ENCODE peak calls at places on chromosomes 12 and 14, in seven cellular contexts. W, Q, T, Z, C, H and D are unnamed samples.
A peak's percentile ranks its signal among the peaks of the same experiment; 100 is the strongest.

GRCh38 chr12:47188576-47189441 is 109.0 kb upstream of the AMIGO2 start:
- DNase-seq in W (no peak), Q (no peak), T (no peak), Z (no peak), C (no peak), H (no peak), D (peak; percentile 42)

GRCh38 chr14:62322216-62322615 is 560.0 kb downstream of the SNAPC1 start:
- DNase-seq in W (no peak), Q (no peak), T (no peak), Z (no peak), C (no peak), H (no peak), D (no peak)

GRCh38 chr12:30440826-30441602 is 254.7 kb downstream of the IPO8 start:
- DNase-seq in W (peak; percentile 52), Q (peak; percentile 42), T (no peak), Z (no peak), C (peak; percentile 43), H (peak; percentile 40), D (peak; percentile 46)

GRCh38 chr14:34098045-34098984 is 147.4 kb upstream of the EGLN3 start:
- DNase-seq in W (peak; percentile 68), Q (peak; percentile 70), T (peak; percentile 47), Z (peak; percentile 36), C (peak; percentile 46), H (peak; percentile 43), D (peak; percentile 87)

GRCh38 chr12:110547090-110547489 is 36.0 kb downstream of the PPTC7 start:
- DNase-seq in W (no peak), Q (no peak), T (no peak), Z (no peak), C (no peak), H (no peak), D (no peak)

GRCh38 chr14:36268957-36269734 is 51.3 kb downstream of the MBIP start:
- DNase-seq in W (no peak), Q (no peak), T (no peak), Z (no peak), C (no peak), H (no peak), D (no peak)

GRCh38 chr14:29077916-29078315 is 311.3 kb downstream of the FOXG1 start:
- DNase-seq in W (no peak), Q (no peak), T (no peak), Z (no peak), C (no peak), H (no peak), D (no peak)

GRCh38 chr12:92493816-92494215 is 209.0 kb upstream of the PLEKHG7 start:
- DNase-seq in W (no peak), Q (no peak), T (no peak), Z (no peak), C (no peak), H (no peak), D (no peak)

GRCh38 chr12:27068863-27069262 is 13.5 kb downstream of the C12orf71 start:
- DNase-seq in W (no peak), Q (no peak), T (no peak), Z (no peak), C (no peak), H (no peak), D (no peak)

GRCh38 chr14:57987596-57988300 is 121.9 kb upstream of the SLC35F4 start:
- DNase-seq in W (no peak), Q (no peak), T (no peak), Z (no peak), C (no peak), H (no peak), D (no peak)

GRCh38 chr12:13368431-13368830 is 171.9 kb downstream of the EMP1 start:
- DNase-seq in W (no peak), Q (no peak), T (peak; percentile 27), Z (no peak), C (no peak), H (no peak), D (no peak)

GRCh38 chr14:83251402-83251801 is 1717.7 kb upstream of the SEL1L start:
- DNase-seq in W (no peak), Q (no peak), T (no peak), Z (no peak), C (no peak), H (no peak), D (no peak)

GRCh38 chr12:68901551-68901950 is 31.4 kb downstream of the CPM start:
- DNase-seq in W (no peak), Q (no peak), T (no peak), Z (no peak), C (no peak), H (no peak), D (no peak)

GRCh38 chr12:5556033-5556614 is 124.2 kb downstream of the NTF3 start:
- DNase-seq in W (no peak), Q (peak; percentile 35), T (peak; percentile 88), Z (no peak), C (peak; percentile 6), H (peak; percentile 50), D (no peak)

GRCh38 chr12:67661311-67662011 is 12.9 kb downstream of the DYRK2 start:
- DNase-seq in W (no peak), Q (peak; percentile 47), T (no peak), Z (no peak), C (no peak), H (no peak), D (no peak)

GRCh38 chr14:82451675-82452074 is 918.0 kb upstream of the SEL1L start:
- DNase-seq in W (no peak), Q (no peak), T (no peak), Z (no peak), C (no peak), H (no peak), D (peak; percentile 24)

GRCh38 chr12:49021292-49021915 is 2.8 kb upstream of the PRKAG1 start:
- DNase-seq in W (no peak), Q (peak; percentile 16), T (no peak), Z (no peak), C (no peak), H (no peak), D (no peak)

GRCh38 chr12:112944028-112944690 is 5.9 kb downstream of the OAS3 start:
- DNase-seq in W (no peak), Q (no peak), T (no peak), Z (no peak), C (no peak), H (no peak), D (no peak)

GRCh38 chr14:74325446-74325845 is 22.7 kb upstream of the ABCD4 start:
- DNase-seq in W (no peak), Q (no peak), T (no peak), Z (no peak), C (no peak), H (no peak), D (no peak)

GRCh38 chr14:97838986-97839385 is 1041.8 kb downstream of the VRK1 start:
- DNase-seq in W (no peak), Q (no peak), T (no peak), Z (no peak), C (no peak), H (no peak), D (no peak)

GRCh38 chr14:81436296-81437138 is 36.4 kb upstream of the STON2 start:
- DNase-seq in W (peak; percentile 54), Q (peak; percentile 97), T (peak; percentile 87), Z (no peak), C (peak; percentile 21), H (peak; percentile 94), D (peak; percentile 97)

GRCh38 chr14:99190696-99191662 is 81.0 kb downstream of the BCL11B start:
- DNase-seq in W (no peak), Q (no peak), T (no peak), Z (no peak), C (no peak), H (no peak), D (peak; percentile 22)

GRCh38 chr14:70934502-70935134 is 27.4 kb downstream of the PCNX1 start:
- DNase-seq in W (peak; percentile 29), Q (no peak), T (no peak), Z (peak; percentile 34), C (no peak), H (no peak), D (no peak)
- TF ChIP-seq JUND in W (no peak), Q (no peak), T (no peak), Z (no peak), C (no peak), H (no peak), D (no peak)

GRCh38 chr14:26415618-26416123 is 182.2 kb downstream of the NOVA1 start:
- DNase-seq in W (no peak), Q (no peak), T (no peak), Z (no peak), C (no peak), H (no peak), D (no peak)
- TF ChIP-seq JUND in W (no peak), Q (no peak), T (no peak), Z (no peak), C (no peak), H (no peak), D (no peak)

GRCh38 chr14:89617142-89617460 is 200.1 kb upstream of the FOXN3 start:
- DNase-seq in W (no peak), Q (no peak), T (no peak), Z (no peak), C (no peak), H (no peak), D (no peak)

GRCh38 chr14:89618821-89619551 is 202.0 kb upstream of the FOXN3 start:
- DNase-seq in W (peak; percentile 12), Q (peak; percentile 96), T (peak; percentile 84), Z (no peak), C (peak; percentile 13), H (peak; percentile 12), D (peak; percentile 39)

GRCh38 chr14:89619616-89620273 is 202.7 kb upstream of the FOXN3 start:
- DNase-seq in W (no peak), Q (no peak), T (no peak), Z (no peak), C (no peak), H (no peak), D (no peak)

GRCh38 chr14:89617471-89618291 is 200.6 kb upstream of the FOXN3 start:
- DNase-seq in W (peak; percentile 12), Q (peak; percentile 66), T (no peak), Z (no peak), C (no peak), H (no peak), D (peak; percentile 13)

GRCh38 chr14:89618309-89618708 is 201.3 kb upstream of the FOXN3 start:
- DNase-seq in W (peak; percentile 12), Q (peak; percentile 38), T (no peak), Z (no peak), C (no peak), H (no peak), D (no peak)
- TF ChIP-seq JUND in W (no peak), Q (no peak), T (no peak), Z (no peak), C (no peak), H (no peak), D (no peak)

GRCh38 chr14:92944976-92945375 is 22.0 kb downstream of the CHGA start:
- DNase-seq in W (no peak), Q (peak; percentile 83), T (no peak), Z (no peak), C (no peak), H (no peak), D (no peak)

GRCh38 chr14:92943855-92944570 is 21.1 kb downstream of the CHGA start:
- DNase-seq in W (no peak), Q (no peak), T (no peak), Z (no peak), C (no peak), H (peak; percentile 19), D (no peak)

GRCh38 chr14:92945544-92945943 is 22.6 kb downstream of the CHGA start:
- DNase-seq in W (no peak), Q (peak; percentile 73), T (no peak), Z (no peak), C (no peak), H (no peak), D (no peak)

GRCh38 chr14:92946847-92947545 is 24.0 kb downstream of the CHGA start:
- DNase-seq in W (no peak), Q (no peak), T (no peak), Z (no peak), C (no peak), H (no peak), D (no peak)

GRCh38 chr14:92945959-92946846 is 23.3 kb downstream of the CHGA start:
- DNase-seq in W (no peak), Q (peak; percentile 62), T (no peak), Z (no peak), C (peak; percentile 51), H (no peak), D (peak; percentile 90)
- TF ChIP-seq JUND in W (no peak), Q (no peak), T (no peak), Z (no peak), C (no peak), H (no peak), D (no peak)